ENCODE peak calls at places on chromosomes 6 and 20, in five cellular contexts. F, B, L, H and Y are unnamed samples.

GRCh38 chr6:43052842-43053544 is 658 bp downstream of the CUL7 start:
- DNase-seq in F (no peak), B (no peak), L (no peak), H (no peak), Y (peak; percentile 26)

GRCh38 chr6:170459451-170459850 is 93.7 kb downstream of the PSMB1 start:
- DNase-seq in F (no peak), B (peak; percentile 18), L (peak; percentile 56), H (peak; percentile 43), Y (peak; percentile 46)

GRCh38 chr6:5968817-5969726 is 37.7 kb downstream of the NRN1 start:
- DNase-seq in F (peak; percentile 32), B (peak; percentile 67), L (peak; percentile 36), H (peak; percentile 73), Y (no peak)

GRCh38 chr6:147561742-147562141 is 53.3 kb downstream of the SAMD5 start:
- DNase-seq in F (no peak), B (no peak), L (no peak), H (no peak), Y (no peak)

GRCh38 chr20:32598606-32599005 is 13.5 kb upstream of the NOL4L start:
- DNase-seq in F (peak; percentile 37), B (no peak), L (no peak), H (no peak), Y (no peak)

GRCh38 chr6:124961784-124962611 is at the start of gene RNF217:
- DNase-seq in F (peak; percentile 93), B (peak; percentile 77), L (peak; percentile 57), H (peak; percentile 55), Y (peak; percentile 89)

GRCh38 chr20:4717816-4718215 is 3.9 kb upstream of the PRND start:
- DNase-seq in F (no peak), B (no peak), L (peak; percentile 18), H (no peak), Y (no peak)

GRCh38 chr6:168518867-168519266 is 77.9 kb downstream of the SMOC2 start:
- DNase-seq in F (no peak), B (no peak), L (no peak), H (no peak), Y (no peak)

GRCh38 chr6:95127266-95127665 is 450.1 kb upstream of the MANEA start:
- DNase-seq in F (no peak), B (no peak), L (no peak), H (no peak), Y (no peak)

GRCh38 chr6:83119742-83120300 is 52.4 kb downstream of the DOP1A start:
- DNase-seq in F (no peak), B (no peak), L (no peak), H (no peak), Y (peak; percentile 29)

GRCh38 chr6:32170294-32170693 is 5.6 kb downstream of the AGPAT1 start:
- DNase-seq in F (no peak), B (no peak), L (no peak), H (no peak), Y (no peak)

GRCh38 chr20:49399329-49399728 is 83.1 kb downstream of the KCNB1 start:
- DNase-seq in F (no peak), B (peak; percentile 78), L (peak; percentile 52), H (no peak), Y (peak; percentile 51)

GRCh38 chr20:39775110-39775509 is 813.0 kb downstream of the DHX35 start:
- DNase-seq in F (no peak), B (peak; percentile 96), L (peak; percentile 98), H (no peak), Y (peak; percentile 79)

GRCh38 chr6:142764306-142764705 is 180.7 kb downstream of the HIVEP2 start:
- DNase-seq in F (no peak), B (peak; percentile 63), L (no peak), H (no peak), Y (no peak)

DNA sequence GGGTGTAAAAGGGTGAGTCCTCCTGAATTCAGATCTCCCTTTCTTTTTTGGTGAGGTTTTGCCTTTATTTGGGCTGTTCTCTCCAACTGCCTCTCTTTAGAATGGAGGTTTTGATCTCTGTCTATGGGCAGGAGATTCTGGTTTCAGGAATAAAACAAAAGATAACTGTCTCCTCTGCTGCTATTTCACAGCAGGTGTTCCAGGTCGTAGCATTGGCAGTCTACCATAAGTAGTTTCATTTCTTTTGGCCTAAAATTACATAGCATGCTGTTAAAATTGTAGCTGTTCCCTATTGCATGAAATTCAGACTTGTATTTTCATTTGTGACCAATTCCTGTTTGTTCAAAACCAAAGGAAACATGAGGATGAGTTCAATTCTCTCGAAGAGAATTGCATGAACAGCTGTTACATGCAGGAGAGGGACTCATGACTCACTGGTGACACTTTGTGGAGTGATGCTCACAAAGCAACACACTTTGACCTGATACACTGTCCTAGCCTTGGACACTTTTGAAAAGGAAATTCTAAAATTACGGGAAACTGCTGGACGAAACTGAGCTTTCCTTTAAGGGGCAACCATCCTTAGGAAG is 76.8 kb upstream of the SIRPG start:
- DNase-seq in F (no peak), B (peak; percentile 20), L (peak; percentile 40), H (no peak), Y (no peak)
- H3K4me3 ChIP-seq in F (no peak overlapping the region), B (no peak overlapping the region), L (no peak overlapping the region), H (no peak overlapping the region), Y (no peak overlapping the region)

GRCh38 chr6:56669585-56669984 is 26.9 kb upstream of the DST start:
- DNase-seq in F (no peak), B (no peak), L (no peak), H (no peak), Y (no peak)

GRCh38 chr6:56671651-56672461 is 29.2 kb upstream of the DST start:
- DNase-seq in F (peak; percentile 41), B (no peak), L (peak; percentile 33), H (no peak), Y (no peak)

GRCh38 chr6:56669041-56669440 is 26.4 kb upstream of the DST start:
- DNase-seq in F (no peak), B (no peak), L (no peak), H (no peak), Y (no peak)

GRCh38 chr6:56668158-56668557 is 25.5 kb upstream of the DST start:
- DNase-seq in F (no peak), B (no peak), L (no peak), H (no peak), Y (no peak)

DNA sequence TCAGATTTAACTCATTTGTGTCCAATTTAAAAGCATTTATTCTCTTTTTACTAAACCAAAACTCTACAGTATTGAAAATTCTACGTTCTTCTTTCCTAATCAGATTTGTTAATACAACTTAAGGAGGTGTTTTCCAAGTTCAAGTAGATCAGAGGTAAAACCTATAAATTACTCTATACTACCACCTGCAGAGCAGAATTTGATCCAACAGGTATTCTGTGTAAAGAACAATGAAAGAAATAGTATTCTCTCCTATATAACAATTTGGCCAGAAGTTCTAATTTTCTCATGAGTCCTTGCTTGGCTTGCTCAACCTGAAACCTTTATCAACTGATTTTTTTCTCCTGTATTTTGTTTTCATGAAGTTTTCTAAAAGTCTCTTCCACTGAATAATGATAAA is 28.5 kb upstream of the DST start:
- DNase-seq in F (no peak), B (no peak), L (no peak), H (no peak), Y (no peak)
- TF ChIP-seq CTCF in F (no peak), B (no peak), L (no peak), H (no peak), Y (no peak)

GRCh38 chr20:1185316-1185741 is 548 bp upstream of the TMEM74B start:
- DNase-seq in F (peak; percentile 85), B (no peak), L (no peak), H (no peak), Y (no peak)

GRCh38 chr20:1184638-1185315 is at the start of gene TMEM74B:
- DNase-seq in F (peak; percentile 86), B (no peak), L (no peak), H (no peak), Y (no peak)

GRCh38 chr20:1186367-1186991 is 1.7 kb upstream of the TMEM74B start:
- DNase-seq in F (no peak), B (no peak), L (no peak), H (no peak), Y (no peak)

GRCh38 chr20:1184260-1184637 is 532 bp downstream of the TMEM74B start:
- DNase-seq in F (no peak), B (no peak), L (no peak), H (no peak), Y (no peak)

DNA sequence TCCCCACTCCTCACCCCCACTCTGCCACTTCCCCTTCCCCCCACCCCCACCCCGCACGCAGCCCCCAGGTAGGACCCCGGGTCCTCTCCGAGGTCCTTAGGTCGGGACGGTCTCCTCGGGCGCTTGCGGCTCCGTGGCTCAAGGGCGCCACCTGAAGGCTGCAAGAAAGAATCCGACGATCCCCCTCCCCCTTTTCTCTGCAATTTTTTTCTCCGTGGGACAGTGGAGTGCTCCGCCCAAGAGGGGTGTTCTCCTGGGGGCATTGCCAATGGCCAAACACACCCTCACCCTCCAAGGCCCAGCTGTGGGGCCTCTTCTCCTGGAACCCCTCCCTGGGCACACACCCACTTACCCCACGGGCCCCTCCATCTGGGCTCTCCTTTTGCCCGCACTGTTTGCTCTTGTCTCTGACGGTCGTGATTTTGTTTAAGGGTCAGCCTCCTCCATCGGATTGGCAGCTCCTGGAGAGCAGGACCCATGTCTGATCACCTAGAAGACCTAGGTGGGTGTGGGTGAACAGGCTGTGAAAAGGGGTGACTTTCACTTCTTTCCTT is 1.1 kb upstream of the TMEM74B start:
- DNase-seq in F (peak; percentile 87), B (peak; percentile 23), L (peak; percentile 41), H (peak; percentile 49), Y (peak; percentile 51)
- H3K4me3 ChIP-seq in F (peak overlapping the region; percentile 50), B (no peak overlapping the region), L (no peak overlapping the region), H (peak overlapping the region; percentile 48), Y (no peak overlapping the region)

DNA sequence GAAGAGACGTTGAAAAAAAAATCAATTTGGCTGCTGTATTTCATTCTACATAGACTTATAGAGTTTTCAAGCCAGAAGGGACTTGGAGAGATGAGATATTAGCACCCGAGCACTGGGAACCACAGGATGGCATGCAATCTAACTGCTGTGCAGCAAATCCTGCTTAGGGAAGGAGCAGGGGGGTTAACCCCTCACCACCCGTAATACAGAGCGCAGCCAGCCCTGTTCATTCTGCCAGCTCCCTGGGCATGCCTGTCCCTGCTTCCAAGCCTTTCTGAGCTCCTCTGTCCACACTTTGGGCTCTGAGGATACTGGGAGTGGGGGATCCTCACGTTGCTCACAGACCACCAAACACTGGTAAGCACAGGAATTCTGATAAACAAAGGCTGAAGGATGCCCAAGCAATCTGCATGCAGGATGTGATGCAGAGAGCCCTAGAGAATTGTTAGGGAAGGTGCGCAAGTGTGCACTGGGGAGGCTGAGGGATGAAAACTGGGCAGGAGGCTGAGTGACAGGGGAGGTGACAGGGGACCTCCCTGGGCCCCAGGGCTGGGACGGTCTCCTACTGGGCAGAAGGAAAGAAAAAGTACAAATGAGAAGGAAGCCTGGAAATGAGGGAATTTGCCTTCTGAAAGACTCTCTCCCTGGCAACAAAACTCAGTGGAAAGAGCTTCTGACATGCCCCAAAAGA is 34.0 kb downstream of the CPNE5 start:
- DNase-seq in F (no peak), B (no peak), L (no peak), H (no peak), Y (no peak)
- TF ChIP-seq CTCF in F (no peak), B (no peak), L (no peak), H (no peak), Y (no peak)